ENCODE peak calls at places on chromosomes 4 and X, in six cellular contexts. I is right cardiac atrium, M is posterior cingulate gyrus, H is AG08395, Y is GM13977, W is hippocampal formation. Q is an unnamed sample.

GRCh38 chr4:15963568-15963967 is 593 bp upstream of the FGFBP2 start:
- DNase-seq in I (no peak), M (no peak), H (no peak), Y (peak), W (no peak), Q (no peak)

GRCh38 chrX:18426004-18426320 is 554 bp downstream of the CDKL5 start:
- DNase-seq in I (no peak), Y (no peak), W (no peak), H (no peak), M (no peak), Q (no peak)

GRCh38 chr4:128060130-128060619 is 937 bp upstream of the LARP1B start:
- DNase-seq in I (no peak), Y (peak), M (no peak), H (no peak), W (no peak), Q (no peak)

GRCh38 chr4:164874791-164875190 is 2.2 kb upstream of the APELA start:
- DNase-seq in W (no peak), M (no peak), I (no peak), H (no peak), Y (no peak), Q (no peak)

GRCh38 chr4:169823685-169824084 is 65.9 kb upstream of the HPF1 start:
- DNase-seq in I (no peak), W (no peak), Y (peak), M (no peak), H (peak), Q (no peak)

GRCh38 chrX:153970398-153971123 is 1.1 kb downstream of the HCFC1 start:
- DNase-seq in H (peak), Y (peak), W (no peak), M (no peak), I (no peak), Q (no peak)

GRCh38 chr4:159390648-159391047 is 287.8 kb downstream of the RAPGEF2 start:
- DNase-seq in Y (no peak), I (no peak), M (no peak), H (peak), W (no peak), Q (no peak)

GRCh38 chr4:12140864-12141263 is 712.2 kb upstream of the HS3ST1 start:
- DNase-seq in M (no peak), W (no peak), I (no peak), H (no peak), Y (no peak), Q (no peak)

GRCh38 chr4:153252122-153252521 is 47.9 kb downstream of the TRIM2 start:
- DNase-seq in Y (no peak), W (no peak), H (no peak), M (no peak), I (no peak), Q (no peak)

GRCh38 chrX:69155786-69156520 is 9.3 kb downstream of the PJA1 start:
- DNase-seq in H (no peak), M (no peak), Y (no peak), W (no peak), I (no peak), Q (no peak)

GRCh38 chrX:118025193-118025592 is 91.4 kb downstream of the KLHL13 start:
- DNase-seq in I (no peak), M (no peak), H (no peak), Y (no peak), W (no peak), Q (no peak)

GRCh38 chr4:109389367-109390118 is 44.1 kb upstream of the SEC24B start:
- DNase-seq in M (no peak), H (no peak), Y (no peak), W (no peak), I (no peak), Q (peak)

GRCh38 chr4:3199661-3200422 is 49.1 kb upstream of the MSANTD1 start:
- DNase-seq in M (no peak), Y (no peak), W (no peak), I (no peak), H (peak), Q (no peak)

GRCh38 chr4:84632092-84632491 is 49.2 kb downstream of the CDS1 start:
- DNase-seq in H (peak), Y (no peak), W (no peak), M (no peak), I (no peak), Q (no peak)

GRCh38 chrX:132505116-132505515 is 16.3 kb upstream of the MBNL3 start:
- DNase-seq in Y (no peak), W (no peak), H (peak), M (no peak), I (no peak), Q (no peak)

GRCh38 chrX:13194291-13195103 is 125.4 kb downstream of the ATXN3L start:
- DNase-seq in H (no peak), M (no peak), I (no peak), W (no peak), Y (no peak), Q (no peak)

GRCh38 chr4:87807402-87807801 is 8.0 kb downstream of the IBSP start:
- DNase-seq in M (no peak), W (no peak), H (no peak), Y (no peak), I (no peak), Q (no peak)

GRCh38 chr4:13546374-13546854 is 2.1 kb upstream of the NKX3-2 start:
- DNase-seq in W (no peak), M (no peak), H (no peak), I (no peak), Y (peak), Q (no peak)

GRCh38 chr4:70613182-70613892 is 15.2 kb upstream of the ENAM start:
- DNase-seq in Y (no peak), H (no peak), I (no peak), M (no peak), W (no peak), Q (no peak)